ENCODE peak calls at places on chromosomes 12 and 14, in ten cellular contexts. U, M, Q, S, P, D, T, X, Y and W are unnamed samples.
A peak's percentile ranks its signal among the peaks of the same experiment; 100 is the strongest.

GRCh38 chr12:72574138-72574537 is 302.0 kb downstream of the TRHDE start:
- DNase-seq in M (no peak), D (no peak), T (no peak), Y (no peak), Q (no peak), S (no peak), U (no peak), P (no peak), X (no peak), W (no peak)

GRCh38 chr14:78530078-78530477 is 359.9 kb downstream of the NRXN3 start:
- DNase-seq in S (peak; percentile 61), M (no peak), U (peak; percentile 11), Y (no peak), D (no peak), X (peak; percentile 44), Q (no peak), T (peak; percentile 32), P (no peak), W (no peak)

GRCh38 chr14:53019391-53019790 is 68.5 kb upstream of the FERMT2 start:
- DNase-seq in Y (no peak), U (no peak), M (no peak), D (no peak), T (no peak), P (no peak), Q (no peak), S (no peak), X (no peak), W (no peak)

GRCh38 chr14:104286496-104286895 is 148.1 kb downstream of the KIF26A start:
- DNase-seq in P (no peak), S (no peak), X (no peak), D (no peak), Q (peak; percentile 18), T (no peak), U (no peak), Y (no peak), M (no peak), W (no peak)

GRCh38 chr14:54133896-54134295 is 177.3 kb upstream of the BMP4 start:
- DNase-seq in X (no peak), U (peak; percentile 64), M (no peak), P (no peak), D (no peak), S (no peak), Q (no peak), Y (no peak), T (peak; percentile 73), W (no peak)

GRCh38 chr12:48973531-48973930 is 2.0 kb upstream of the WNT10B start:
- DNase-seq in M (no peak), D (no peak), U (no peak), Y (no peak), S (no peak), X (no peak), P (no peak), Q (no peak), T (no peak), W (no peak)

GRCh38 chr14:24834951-24835350 is 201.0 kb upstream of the GZMB start:
- DNase-seq in D (no peak), P (no peak), Y (no peak), U (no peak), T (no peak), M (no peak), Q (no peak), X (no peak), S (no peak), W (no peak)

GRCh38 chr14:33685026-33685425 is 265.8 kb downstream of the EGLN3 start:
- DNase-seq in X (no peak), Q (no peak), D (no peak), U (no peak), P (no peak), Y (no peak), M (no peak), S (no peak), T (no peak), W (no peak)

GRCh38 chr14:61184117-61184516 is 97.0 kb downstream of the TMEM30B start:
- DNase-seq in Y (peak; percentile 78), S (no peak), P (no peak), U (peak; percentile 96), T (peak; percentile 81), M (no peak), D (no peak), Q (no peak), X (no peak), W (peak; percentile 67)

GRCh38 chr14:71855399-71856036 is 76.7 kb upstream of the RGS6 start:
- DNase-seq in P (peak; percentile 10), M (peak; percentile 85), D (peak; percentile 38), X (peak; percentile 69), S (peak; percentile 77), T (peak; percentile 87), Y (peak; percentile 24), Q (peak; percentile 84), U (peak; percentile 85), W (peak; percentile 54)

GRCh38 chr12:99232324-99232723 is 415.2 kb upstream of the GARIN6 start:
- DNase-seq in X (no peak), P (no peak), U (no peak), Q (no peak), T (no peak), D (no peak), Y (no peak), S (no peak), M (no peak), W (no peak)

GRCh38 chr12:102171951-102172350 is 25.7 kb downstream of the PMCH start:
- DNase-seq in S (no peak), T (peak; percentile 8), M (no peak), D (no peak), Y (no peak), U (no peak), P (no peak), Q (no peak), X (no peak), W (no peak)

GRCh38 chr14:21072102-21072501 is 2.0 kb downstream of the ARHGEF40 start:
- DNase-seq in S (no peak), X (peak; percentile 24), M (no peak), T (peak; percentile 36), U (peak; percentile 90), D (no peak), Q (no peak), P (no peak), Y (no peak), W (peak; percentile 96)

GRCh38 chr12:53735-54095 is 12.9 kb upstream of the IQSEC3 start:
- DNase-seq in M (no peak), U (no peak), S (peak; percentile 1), Q (no peak), P (no peak), T (no peak), Y (no peak), X (no peak), D (no peak), W (no peak)

GRCh38 chr12:122187466-122187865 is 4.5 kb downstream of the LRRC43 start:
- DNase-seq in Y (no peak), X (no peak), D (no peak), U (no peak), T (no peak), M (no peak), S (no peak), Q (no peak), P (no peak), W (no peak)